ENCODE peak calls at places on chromosomes 7 and 10, in seven cellular contexts. S is K562, L is GM12878, I is SK-N-SH, T is HCT116, R is H1, M is HepG2. B is an unnamed sample.

GRCh38 chr7:93574646-93575554 is at the start of gene CALCR:
- DNase-seq in S (no peak), L (no peak), I (peak), T (no peak), R (no peak), M (no peak), B (peak)

GRCh38 chr10:51176976-51177690 is 102.8 kb downstream of the PRKG1 start:
- DNase-seq in S (no peak), L (no peak), I (no peak), T (no peak), R (no peak), M (no peak), B (no peak)

GRCh38 chr7:33986951-33987948 is 81.9 kb downstream of the BMPER start:
- DNase-seq in S (no peak), L (no peak), I (no peak), T (peak), R (no peak), M (peak), B (no peak)

GRCh38 chr7:16916111-16916639 is 34.4 kb upstream of the AGR3 start:
- DNase-seq in S (no peak), L (no peak), I (no peak), T (no peak), R (no peak), M (no peak), B (no peak)

GRCh38 chr7:101333912-101334311 is 12.3 kb upstream of the IFT22 start:
- DNase-seq in S (no peak), L (no peak), I (peak), T (no peak), R (no peak), M (no peak), B (no peak)

GRCh38 chr7:87735360-87735759 is 107.2 kb downstream of the RUNDC3B start:
- DNase-seq in S (no peak), L (no peak), I (no peak), T (no peak), R (no peak), M (no peak), B (no peak)

GRCh38 chr7:18895456-18895855 is 222.0 kb downstream of the TWIST1 start:
- DNase-seq in S (no peak), L (no peak), I (no peak), T (peak), R (no peak), M (no peak), B (no peak)

GRCh38 chr10:60479305-60480020 is 89.8 kb upstream of the ANK3 start:
- DNase-seq in S (no peak), L (no peak), I (no peak), T (no peak), R (no peak), M (no peak), B (no peak)

GRCh38 chr7:39810204-39810642 is 139.8 kb upstream of the CDK13 start:
- DNase-seq in S (peak), L (no peak), I (no peak), T (peak), R (no peak), M (no peak), B (no peak)

GRCh38 chr10:25068152-25069058 is 52.0 kb downstream of the THNSL1 start:
- DNase-seq in S (no peak), L (no peak), I (no peak), T (no peak), R (peak), M (peak), B (no peak)

GRCh38 chr10:100184426-100185219 is 1.2 kb downstream of the ERLIN1 start:
- DNase-seq in S (peak), L (no peak), I (peak), T (peak), R (no peak), M (peak), B (peak)

GRCh38 chr7:129493555-129493954 is 8.8 kb upstream of the SMKR1 start:
- DNase-seq in S (no peak), L (no peak), I (no peak), T (no peak), R (no peak), M (no peak), B (no peak)

GRCh38 chr10:31384589-31384949 is 65.6 kb downstream of the ZEB1 start:
- DNase-seq in S (no peak), L (no peak), I (no peak), T (no peak), R (no peak), M (no peak), B (no peak)

GRCh38 chr7:232571-233455 is 40.4 kb downstream of the FAM20C start:
- DNase-seq in S (no peak), L (no peak), I (no peak), T (no peak), R (no peak), M (no peak), B (no peak)

GRCh38 chr10:14889318-14889717 is 10.7 kb downstream of the SUV39H2 start:
- DNase-seq in S (peak), L (no peak), I (peak), T (no peak), R (no peak), M (no peak), B (no peak)

GRCh38 chr10:77422491-77423338 is 214.9 kb downstream of the KCNMA1 start:
- DNase-seq in S (no peak), L (no peak), I (peak), T (no peak), R (no peak), M (no peak), B (no peak)

GRCh38 chr10:71339796-71340589 is 20.9 kb downstream of the SLC29A3 start:
- DNase-seq in S (peak), L (no peak), I (no peak), T (peak), R (no peak), M (peak), B (no peak)

GRCh38 chr10:944034-944831 is 12.7 kb upstream of the LARP4B start:
- DNase-seq in S (no peak), L (no peak), I (no peak), T (no peak), R (no peak), M (no peak), B (no peak)

GRCh38 chr7:83072576-83073517 is 89.8 kb downstream of the PCLO start:
- DNase-seq in S (no peak), L (no peak), I (peak), T (no peak), R (no peak), M (no peak), B (peak)

GRCh38 chr7:125814030-125814535 is 884.5 kb upstream of the POT1 start:
- DNase-seq in S (no peak), L (no peak), I (no peak), T (no peak), R (no peak), M (no peak), B (no peak)

GRCh38 chr7:128030999-128031681 is at the start of gene LRRC4:
- DNase-seq in S (no peak), L (no peak), I (peak), T (no peak), R (no peak), M (no peak), B (no peak)

GRCh38 chr10:98391578-98391991 is 23.4 kb downstream of the PYROXD2 start:
- DNase-seq in S (no peak), L (no peak), I (no peak), T (no peak), R (no peak), M (no peak), B (no peak)

GRCh38 chr10:83682399-83682798 is 456.9 kb upstream of the GHITM start:
- DNase-seq in S (no peak), L (no peak), I (peak), T (no peak), R (no peak), M (no peak), B (no peak)

GRCh38 chr10:132337019-132337418 is 5.0 kb downstream of the LRRC27 start:
- DNase-seq in S (no peak), L (no peak), I (no peak), T (no peak), R (no peak), M (no peak), B (no peak)

GRCh38 chr7:5417106-5418071 is 6.2 kb downstream of the TNRC18 start:
- DNase-seq in S (no peak), L (no peak), I (no peak), T (no peak), R (no peak), M (no peak), B (peak)

GRCh38 chr10:79331709-79332108 is 15.6 kb upstream of the PPIF start:
- DNase-seq in S (no peak), L (peak), I (no peak), T (no peak), R (no peak), M (no peak), B (no peak)

GRCh38 chr7:88243345-88243909 is 23.6 kb upstream of the SRI start:
- DNase-seq in S (no peak), L (peak), I (peak), T (peak), R (no peak), M (peak), B (peak)

GRCh38 chr7:124349443-124349842 is 316.6 kb upstream of the TMEM229A start:
- DNase-seq in S (no peak), L (no peak), I (no peak), T (no peak), R (no peak), M (no peak), B (no peak)
- TF ChIP-seq JUND in S (no peak), L (no peak), I (no peak), T (no peak), R (no peak), M (no peak), B (no peak)

GRCh38 chr10:115441907-115442520 is 348.8 kb downstream of the ATRNL1 start:
- DNase-seq in S (no peak), L (no peak), I (no peak), T (no peak), R (no peak), M (no peak), B (peak)
- TF ChIP-seq JUND in S (no peak), L (no peak), I (no peak), T (no peak), R (no peak), M (no peak), B (no peak)

GRCh38 chr7:26912351-26912750 is 48.0 kb upstream of the SKAP2 start:
- DNase-seq in S (no peak), L (no peak), I (no peak), T (no peak), R (no peak), M (no peak), B (no peak)

GRCh38 chr7:26912933-26913536 is 48.6 kb upstream of the SKAP2 start:
- DNase-seq in S (no peak), L (no peak), I (no peak), T (no peak), R (no peak), M (no peak), B (no peak)

DNA sequence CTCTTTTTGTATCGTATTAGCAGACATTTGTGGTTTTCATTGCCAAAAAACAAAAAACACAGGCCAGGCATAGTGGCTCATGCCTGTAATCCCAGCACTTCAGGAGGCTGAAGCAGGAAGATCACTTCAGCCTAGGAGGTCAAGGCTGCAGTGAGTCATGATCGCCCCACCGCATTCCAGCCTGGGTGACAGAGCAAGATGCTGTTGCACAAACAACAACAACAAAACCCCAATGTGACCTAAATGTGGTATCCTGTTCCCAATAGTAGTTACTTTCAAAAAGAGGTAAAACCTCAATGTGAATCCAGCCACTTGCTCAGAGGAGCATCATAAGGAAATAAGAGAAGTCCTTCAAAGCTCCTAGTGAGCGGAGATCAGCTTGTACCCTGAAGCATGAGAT is 45.8 kb upstream of the SKAP2 start:
- DNase-seq in S (no peak), L (no peak), I (no peak), T (peak), R (peak), M (peak), B (no peak)
- TF ChIP-seq JUND in S (no peak), L (no peak), I (no peak), T (peak), R (peak), M (peak), B (no peak)

GRCh38 chr10:46232666-46233065 is 54.1 kb upstream of the ANTXRL start:
- DNase-seq in S (no peak), L (no peak), I (no peak), T (no peak), R (no peak), M (no peak), B (no peak)

GRCh38 chr10:46235705-46236536 is 50.9 kb upstream of the ANTXRL start:
- DNase-seq in S (no peak), L (no peak), I (no peak), T (no peak), R (no peak), M (no peak), B (no peak)

GRCh38 chr10:46234026-46234425 is 52.8 kb upstream of the ANTXRL start:
- DNase-seq in S (no peak), L (no peak), I (no peak), T (no peak), R (no peak), M (no peak), B (no peak)

GRCh38 chr10:46233101-46233500 is 53.7 kb upstream of the ANTXRL start:
- DNase-seq in S (no peak), L (no peak), I (no peak), T (no peak), R (no peak), M (no peak), B (no peak)

GRCh38 chr10:46234431-46235060 is 52.3 kb upstream of the ANTXRL start:
- DNase-seq in S (no peak), L (no peak), I (no peak), T (no peak), R (no peak), M (no peak), B (no peak)
- TF ChIP-seq JUND in S (no peak), L (no peak), I (no peak), T (no peak), R (no peak), M (no peak), B (no peak)

GRCh38 chr7:42233939-42234338 is 3.1 kb downstream of the GLI3 start:
- DNase-seq in S (no peak), L (no peak), I (no peak), T (no peak), R (no peak), M (no peak), B (no peak)

GRCh38 chr7:42235734-42236133 is 1.3 kb downstream of the GLI3 start:
- DNase-seq in S (no peak), L (no peak), I (no peak), T (no peak), R (no peak), M (no peak), B (peak)

GRCh38 chr7:42233166-42233565 is 3.8 kb downstream of the GLI3 start:
- DNase-seq in S (no peak), L (no peak), I (no peak), T (no peak), R (no peak), M (no peak), B (no peak)

GRCh38 chr7:42236266-42237161 is 495 bp downstream of the GLI3 start:
- DNase-seq in S (no peak), L (no peak), I (peak), T (no peak), R (no peak), M (no peak), B (peak)

DNA sequence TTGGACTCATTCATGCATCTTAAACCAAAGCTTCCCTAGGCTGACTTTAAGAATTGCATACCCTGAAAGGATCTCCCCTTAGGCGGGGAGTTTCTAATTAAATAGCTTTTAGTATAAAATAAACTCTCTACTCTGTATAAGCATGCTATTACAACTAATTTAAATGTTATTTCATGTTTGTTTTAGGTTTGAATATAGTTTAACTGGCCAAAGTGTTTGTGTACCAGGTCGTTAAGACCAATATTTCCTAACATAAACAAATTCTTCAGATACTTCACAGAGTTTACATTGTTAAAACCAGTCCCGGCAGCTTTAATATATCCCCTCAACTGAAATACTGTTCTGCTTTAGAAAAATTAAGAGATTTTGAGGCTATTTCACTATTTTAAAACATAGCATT is 2.3 kb downstream of the GLI3 start:
- DNase-seq in S (no peak), L (no peak), I (no peak), T (no peak), R (no peak), M (no peak), B (peak)
- TF ChIP-seq JUND in S (no peak), L (no peak), I (no peak), T (no peak), R (no peak), M (no peak), B (peak)

GRCh38 chr7:106737202-106737562 is 76.2 kb upstream of the CCDC71L start:
- DNase-seq in S (no peak), L (no peak), I (no peak), T (no peak), R (no peak), M (no peak), B (peak)
- TF ChIP-seq JUND in S (no peak), L (no peak), I (no peak), T (no peak), R (no peak), M (no peak), B (no peak)